ENCODE peak calls at places on chromosomes 12 and 14, in six cellular contexts. L is stimulated activated CD4-positive, alpha-beta T cell treated with anti-CD3 and anti-CD28 coated beads, Interleukin-1b, Interleukin-23, amount 100 ng/mL, for 1 hour; I is left cardiac atrium; H is cardiac muscle cell; E is LoVo; F is sigmoid colon. N is an unnamed sample.

GRCh38 chr12:94186461-94187237 is 38.3 kb downstream of the PLXNC1 start:
- DNase-seq in H (peak; percentile 78), L (no peak), I (peak; percentile 60), E (no peak), F (peak; percentile 75), N (no peak)

GRCh38 chr14:106850913-106851825 is 1324.8 kb downstream of the TMEM121 start:
- DNase-seq in F (no peak), H (no peak), E (no peak), L (no peak), I (no peak), N (no peak)

GRCh38 chr14:29166507-29166906 is 399.9 kb downstream of the FOXG1 start:
- DNase-seq in I (no peak), E (no peak), L (no peak), F (no peak), H (no peak), N (no peak)

GRCh38 chr12:51694146-51694545 is 103.1 kb downstream of the SCN8A start:
- DNase-seq in H (no peak), I (no peak), E (no peak), F (no peak), L (no peak), N (no peak)

GRCh38 chr14:67409461-67409860 is 2.5 kb downstream of the PLEK2 start:
- DNase-seq in F (peak; percentile 37), I (no peak), L (no peak), H (no peak), E (no peak), N (peak; percentile 55)

GRCh38 chr12:10965511-10965910 is 21.2 kb downstream of the TAS2R50 start:
- DNase-seq in I (no peak), L (no peak), E (no peak), F (no peak), H (no peak), N (no peak)

GRCh38 chr12:103665971-103666370 is 78.9 kb downstream of the STAB2 start:
- DNase-seq in H (no peak), I (no peak), L (no peak), E (no peak), F (no peak), N (no peak)

GRCh38 chr12:106345739-106346138 is 11.8 kb upstream of the POLR3B start:
- DNase-seq in E (peak; percentile 20), I (no peak), F (no peak), L (no peak), H (peak; percentile 64), N (no peak)

GRCh38 chr12:59736786-59737185 is 141.0 kb downstream of the SLC16A7 start:
- DNase-seq in E (no peak), H (peak; percentile 68), F (no peak), L (no peak), I (no peak), N (no peak)

GRCh38 chr12:121989266-121989950 is 32.3 kb upstream of the BCL7A start:
- DNase-seq in I (no peak), F (no peak), E (no peak), H (no peak), L (no peak), N (no peak)

GRCh38 chr14:91892918-91893527 is 25.7 kb upstream of the TC2N start:
- DNase-seq in F (peak; percentile 39), E (peak; percentile 6), I (no peak), L (no peak), H (peak; percentile 21), N (no peak)